ENCODE peak calls at places on chromosomes 6 and 20, in six cellular contexts. R is neuronal stem cell, D is H9, F is IMR-90, M is trophoblast cell, U is H1. C is an unnamed sample.

GRCh38 chr20:17189976-17190710 is 36.7 kb upstream of the PCSK2 start:
- DNase-seq in R (no peak), D (no peak), F (no peak), M (no peak), U (no peak), C (no peak)

GRCh38 chr20:51383891-51384510 is 158.5 kb downstream of the NFATC2 start:
- DNase-seq in R (no peak), D (no peak), F (no peak), M (peak; percentile 11), U (no peak), C (no peak)

GRCh38 chr6:1271071-1271763 is 40.7 kb upstream of the FOXQ1 start:
- DNase-seq in R (no peak), D (no peak), F (no peak), M (peak; percentile 49), U (no peak), C (no peak)

GRCh38 chr20:32449057-32449889 is 91.1 kb downstream of the ASXL1 start:
- DNase-seq in R (no peak), D (no peak), F (no peak), M (no peak), U (no peak), C (no peak)

GRCh38 chr20:62030834-62031434 is 34.7 kb downstream of the TAF4 start:
- DNase-seq in R (no peak), D (no peak), F (no peak), M (peak; percentile 41), U (no peak), C (no peak)

GRCh38 chr6:147202516-147203310 is 1.5 kb upstream of the STXBP5 start:
- DNase-seq in R (peak; percentile 85), D (peak; percentile 85), F (peak; percentile 98), M (peak; percentile 95), U (peak; percentile 50), C (peak; percentile 98)

GRCh38 chr6:38391206-38391908 is 248.4 kb downstream of the BTBD9 start:
- DNase-seq in R (no peak), D (no peak), F (peak; percentile 55), M (no peak), U (no peak), C (peak; percentile 50)

GRCh38 chr6:2949121-2949520 is 22.2 kb downstream of the SERPINB6 start:
- DNase-seq in R (no peak), D (peak; percentile 17), F (no peak), M (no peak), U (no peak), C (no peak)

GRCh38 chr6:148969679-148970078 is 222.8 kb downstream of the UST start:
- DNase-seq in R (no peak), D (no peak), F (peak; percentile 95), M (peak; percentile 80), U (no peak), C (peak; percentile 92)

GRCh38 chr6:33895296-33895695 is 91.5 kb upstream of the MLN start:
- DNase-seq in R (no peak), D (no peak), F (no peak), M (no peak), U (no peak), C (no peak)

GRCh38 chr6:110811187-110811586 is 4.1 kb downstream of the CDK19 start:
- DNase-seq in R (no peak), D (no peak), F (no peak), M (no peak), U (no peak), C (no peak)

GRCh38 chr6:155313602-155314091 is 637 bp downstream of the TFB1M start:
- DNase-seq in R (no peak), D (no peak), F (no peak), M (peak; percentile 43), U (no peak), C (no peak)

GRCh38 chr20:10611357-10611756 is 62.4 kb downstream of the JAG1 start:
- DNase-seq in R (no peak), D (peak; percentile 79), F (peak; percentile 66), M (peak; percentile 54), U (no peak), C (peak; percentile 46)

GRCh38 chr6:106975699-106976032 is 1.1 kb upstream of the CD24 start:
- DNase-seq in R (peak; percentile 31), D (no peak), F (no peak), M (peak; percentile 23), U (no peak), C (peak; percentile 17)

GRCh38 chr6:118746100-118746874 is 94.9 kb upstream of the CEP85L start:
- DNase-seq in R (no peak), D (no peak), F (no peak), M (no peak), U (no peak), C (no peak)

GRCh38 chr6:57162516-57162915 is 9.6 kb upstream of the BAG2 start:
- DNase-seq in R (no peak), D (no peak), F (peak; percentile 19), M (no peak), U (no peak), C (peak; percentile 43)

GRCh38 chr6:170174771-170175643 is 115.9 kb downstream of the DLL1 start:
- DNase-seq in R (no peak), D (peak; percentile 24), F (no peak), M (no peak), U (no peak), C (no peak)

GRCh38 chr6:170172825-170173231 is 118.0 kb downstream of the DLL1 start:
- DNase-seq in R (no peak), D (no peak), F (no peak), M (no peak), U (no peak), C (no peak)

GRCh38 chr6:170175644-170176620 is 114.9 kb downstream of the DLL1 start:
- DNase-seq in R (no peak), D (peak; percentile 25), F (no peak), M (no peak), U (no peak), C (no peak)

GRCh38 chr6:170173416-170173990 is 117.4 kb downstream of the DLL1 start:
- DNase-seq in R (no peak), D (no peak), F (no peak), M (no peak), U (no peak), C (no peak)

GRCh38 chr6:170174124-170174770 is 116.6 kb downstream of the DLL1 start:
- DNase-seq in R (no peak), D (peak; percentile 22), F (no peak), M (no peak), U (no peak), C (no peak)
- H4K91ac ChIP-seq in R (no peak overlapping the region), D (no peak overlapping the region), F (no peak overlapping the region), M (no peak overlapping the region), U (no peak overlapping the region), C (no peak overlapping the region)

DNA sequence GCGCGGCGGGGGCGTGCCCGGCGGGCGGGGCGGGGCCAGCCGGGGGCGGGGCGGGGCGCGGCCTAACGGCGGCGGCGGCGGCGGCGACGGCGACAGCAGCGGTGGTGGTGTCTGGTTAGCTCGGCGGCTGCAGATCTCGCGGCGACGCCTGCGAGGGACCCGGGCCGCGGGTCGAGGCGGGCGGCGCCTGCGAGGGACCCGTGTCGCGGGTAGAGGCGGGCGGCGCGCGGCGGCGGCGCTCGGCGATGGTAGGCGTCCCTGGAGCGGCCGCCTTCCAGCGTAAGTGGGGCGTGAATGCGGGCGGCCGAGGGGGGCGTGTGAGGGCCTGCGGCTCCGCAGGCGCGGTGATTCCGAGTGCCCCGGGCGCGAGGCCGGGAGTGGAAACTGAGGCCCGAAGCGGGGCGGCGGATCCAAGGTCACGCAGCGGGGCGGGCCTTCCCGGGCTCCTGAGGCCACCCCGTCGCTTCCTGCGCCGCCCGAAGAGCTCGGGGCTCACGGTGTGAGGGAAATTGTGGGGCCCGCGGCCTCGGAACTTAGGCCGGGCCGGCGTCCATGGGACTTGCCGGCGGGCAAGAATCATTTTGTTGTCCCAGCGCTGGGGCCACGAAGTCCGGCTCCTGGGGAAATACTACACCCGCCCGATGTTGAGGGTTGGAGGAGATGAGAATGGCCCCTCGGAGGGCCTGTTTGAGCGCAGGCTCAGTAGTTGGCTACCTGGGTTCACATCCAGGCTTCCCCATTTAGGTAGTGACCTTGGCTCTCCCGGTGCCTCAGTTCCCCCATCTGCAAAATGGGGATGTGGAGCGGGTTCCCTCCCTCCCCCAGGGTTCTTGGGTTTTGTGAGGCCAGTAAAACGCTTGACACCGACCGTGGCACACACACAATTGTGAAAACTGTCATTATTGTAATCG is at the start of gene CBFA2T2:
- DNase-seq in R (no peak), D (no peak), F (peak; percentile 55), M (no peak), U (no peak), C (peak; percentile 77)
- H3K4ac ChIP-seq in R (no peak within 1 kb of the TSS), D (no peak within 1 kb of the TSS), F (peak within 1 kb of the TSS; percentile 82), M (peak within 1 kb of the TSS; percentile 68), U (no peak within 1 kb of the TSS), C (peak within 1 kb of the TSS; percentile 81)

GRCh38 chr6:70506321-70506720 is 60.4 kb upstream of the SDHAF4 start:
- DNase-seq in R (no peak), D (no peak), F (no peak), M (no peak), U (no peak), C (no peak)
- H4K91ac ChIP-seq in R (no peak overlapping the region), D (no peak overlapping the region), F (no peak overlapping the region), M (no peak overlapping the region), U (no peak overlapping the region), C (no peak overlapping the region)

DNA sequence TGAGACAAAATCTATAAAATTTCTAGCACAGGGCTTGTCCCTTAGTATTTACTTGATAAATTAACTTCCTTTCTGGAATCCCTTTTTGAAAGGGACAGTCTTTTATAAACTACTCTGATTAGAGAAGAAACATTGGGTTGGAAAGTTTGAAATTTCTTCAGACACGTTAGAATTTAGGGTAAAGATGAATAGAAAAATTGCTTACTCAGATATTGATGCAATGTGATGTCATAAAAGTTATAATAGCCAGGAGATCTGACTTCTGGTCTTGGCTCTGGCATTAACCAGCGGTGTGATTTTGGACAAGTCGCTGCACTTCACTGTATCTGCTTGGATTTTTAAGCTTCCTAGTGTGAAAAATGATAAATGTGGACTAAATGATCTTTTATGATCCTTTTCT is 9.7 kb upstream of the TNFRSF21 start:
- DNase-seq in R (no peak), D (no peak), F (no peak), M (peak; percentile 32), U (no peak), C (no peak)
- H3K4ac ChIP-seq in R (no peak overlapping the region), D (no peak overlapping the region), F (no peak overlapping the region), M (no peak overlapping the region), U (no peak overlapping the region), C (no peak overlapping the region)

C was measured in mesenchymal stem cell.